ENCODE peak calls at places on chromosomes 5 and 9, in six cellular contexts. M is IMR-90, E is H1, B is H9, V is mesenchymal stem cell, Z is trophoblast cell. G is an unnamed sample.
A peak's percentile ranks its signal among the peaks of the same experiment; 100 is the strongest.

GRCh38 chr5:165622864-165623536 is 2117.6 kb downstream of the MAT2B start:
- DNase-seq in V (peak; percentile 32), M (no peak), Z (peak; percentile 67), E (no peak), B (no peak), G (no peak)

GRCh38 chr5:120463026-120463770 is 902 bp upstream of the PRR16 start:
- DNase-seq in Z (no peak), B (no peak), V (no peak), M (no peak), E (no peak), G (no peak)

GRCh38 chr9:73173526-73174411 is 22.1 kb downstream of the ANXA1 start:
- DNase-seq in B (no peak), M (no peak), V (no peak), E (no peak), Z (no peak), G (no peak)

GRCh38 chr5:115577329-115577728 is 24.9 kb downstream of the TICAM2 start:
- DNase-seq in B (no peak), Z (no peak), M (no peak), V (no peak), E (no peak), G (no peak)

GRCh38 chr5:136246122-136246521 is 53.2 kb upstream of the SMIM32 start:
- DNase-seq in V (no peak), Z (no peak), E (no peak), M (no peak), B (no peak), G (no peak)

GRCh38 chr9:108049026-108049591 is 559.5 kb upstream of the KLF4 start:
- DNase-seq in B (no peak), Z (peak; percentile 72), E (no peak), M (peak; percentile 97), V (peak; percentile 96), G (no peak)

GRCh38 chr5:15601853-15602252 is 101.9 kb downstream of the FBXL7 start:
- DNase-seq in Z (no peak), E (no peak), B (no peak), V (no peak), M (no peak), G (no peak)

GRCh38 chr9:130183133-130183762 is 11.0 kb downstream of the NCS1 start:
- DNase-seq in B (no peak), M (peak; percentile 71), E (no peak), Z (peak; percentile 33), V (peak; percentile 82), G (no peak)

GRCh38 chr9:77883846-77884771 is 147.5 kb downstream of the GNAQ start:
- DNase-seq in Z (peak; percentile 67), V (peak; percentile 22), M (peak; percentile 36), B (no peak), E (no peak), G (no peak)

GRCh38 chr5:174645677-174646076 is 78.7 kb upstream of the MSX2 start:
- DNase-seq in E (no peak), Z (no peak), V (no peak), M (no peak), B (no peak), G (no peak)

GRCh38 chr5:172492097-172492840 is 37.9 kb upstream of the SH3PXD2B start:
- DNase-seq in V (no peak), E (no peak), B (peak; percentile 10), M (no peak), Z (no peak), G (no peak)

GRCh38 chr5:6788956-6789649 is 75.9 kb downstream of the TENT4A start:
- DNase-seq in M (no peak), E (peak; percentile 68), V (no peak), Z (peak; percentile 47), B (no peak), G (no peak)

GRCh38 chr5:174084691-174085154 is 39.2 kb downstream of the NSG2 start:
- DNase-seq in Z (no peak), V (no peak), E (no peak), B (no peak), M (no peak), G (no peak)

GRCh38 chr5:149094996-149095395 is 32.1 kb upstream of the SH3TC2 start:
- DNase-seq in M (no peak), B (no peak), E (no peak), V (no peak), Z (peak; percentile 89), G (no peak)
- H3K9me3 ChIP-seq in M (peaks cover 3% of the 10 kb centered on the region), B (no peaks in the 10 kb centered on the region), E (peaks cover 2% of the 10 kb centered on the region), V (peaks cover 34% of the 10 kb centered on the region), Z (peaks cover 2% of the 10 kb centered on the region), G (peaks cover 1% of the 10 kb centered on the region)

GRCh38 chr5:126053630-126054029 is 369.6 kb upstream of the GRAMD2B start:
- DNase-seq in V (no peak), B (no peak), Z (no peak), E (no peak), M (no peak), G (no peak)
- H4K91ac ChIP-seq in V (no peak overlapping the region), B (no peak overlapping the region), Z (no peak overlapping the region), E (no peak overlapping the region), M (no peak overlapping the region), G (no peak overlapping the region)

GRCh38 chr5:171310334-171310815 is 1.3 kb downstream of the TLX3 start:
- DNase-seq in Z (no peak), B (no peak), E (peak; percentile 78), V (no peak), M (no peak), G (no peak)

GRCh38 chr5:171309276-171309525 is 153 bp downstream of the TLX3 start:
- DNase-seq in Z (no peak), M (no peak), E (peak; percentile 70), V (no peak), B (no peak), G (no peak)

GRCh38 chr5:171310816-171311697 is 2.0 kb downstream of the TLX3 start:
- DNase-seq in E (peak; percentile 65), V (peak; percentile 39), B (peak; percentile 78), Z (no peak), M (peak; percentile 39), G (no peak)

GRCh38 chr5:171308453-171309275 is at the start of gene TLX3:
- DNase-seq in B (peak; percentile 87), V (peak; percentile 43), M (peak; percentile 23), Z (peak; percentile 57), E (peak; percentile 65), G (no peak)

DNA sequence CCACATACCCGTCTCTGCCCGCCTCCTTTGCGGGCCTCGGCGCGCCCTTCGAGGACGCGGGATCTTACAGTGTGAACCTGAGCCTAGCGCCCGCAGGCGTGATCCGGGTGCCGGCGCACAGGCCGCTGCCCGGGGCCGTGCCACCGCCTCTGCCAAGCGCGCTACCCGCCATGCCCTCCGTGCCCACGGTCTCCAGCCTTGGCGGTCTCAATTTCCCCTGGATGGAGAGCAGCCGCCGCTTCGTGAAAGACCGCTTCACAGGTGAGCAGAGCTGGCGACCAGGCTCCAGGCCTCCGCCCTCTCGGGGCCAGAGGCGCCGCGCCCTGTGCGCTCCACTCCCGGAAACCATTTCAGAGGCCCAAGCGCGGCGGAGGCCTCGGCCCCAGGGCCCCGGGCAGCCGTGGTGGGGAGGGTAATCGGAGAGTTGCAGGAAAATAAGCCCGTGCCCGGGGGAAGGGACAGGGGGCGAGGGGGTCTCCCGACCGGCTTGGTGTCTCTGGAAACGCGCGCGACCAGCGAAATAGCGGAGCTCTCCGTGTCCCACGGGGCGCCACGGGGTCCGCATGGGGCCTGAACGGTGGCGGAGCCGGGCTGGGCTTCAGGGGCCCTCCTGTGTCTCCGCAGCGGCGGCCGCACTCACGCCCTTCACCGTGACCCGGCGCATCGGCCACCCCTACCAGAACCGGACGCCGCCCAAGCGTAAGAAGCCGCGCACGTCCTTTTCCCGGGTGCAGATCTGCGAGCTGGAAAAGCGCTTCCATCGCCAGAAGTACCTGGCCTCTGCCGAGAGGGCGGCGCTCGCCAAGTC is 682 bp downstream of the TLX3 start:
- DNase-seq in M (no peak), Z (no peak), V (no peak), E (peak; percentile 66), B (peak; percentile 78), G (no peak)
- H3K9me3 ChIP-seq in M (peaks cover 18% of the 10 kb centered on the region), Z (peaks cover 4% of the 10 kb centered on the region), V (no peaks in the 10 kb centered on the region), E (no peaks in the 10 kb centered on the region), B (no peaks in the 10 kb centered on the region), G (no peaks in the 10 kb centered on the region)

GRCh38 chr5:31806566-31806965 is 167.6 kb downstream of the PDZD2 start:
- DNase-seq in V (no peak), Z (no peak), B (no peak), E (no peak), M (no peak), G (no peak)

GRCh38 chr5:31811210-31811609 is 172.3 kb downstream of the PDZD2 start:
- DNase-seq in M (peak; percentile 93), V (peak; percentile 89), B (no peak), E (no peak), Z (peak; percentile 87), G (no peak)

GRCh38 chr5:31809037-31809910 is 170.3 kb downstream of the PDZD2 start:
- DNase-seq in Z (peak; percentile 67), E (peak; percentile 75), B (peak; percentile 83), M (peak; percentile 70), V (peak; percentile 69), G (peak; percentile 67)
- H4K91ac ChIP-seq in Z (no peak overlapping the region), E (no peak overlapping the region), B (no peak overlapping the region), M (no peak overlapping the region), V (no peak overlapping the region), G (no peak overlapping the region)

DNA sequence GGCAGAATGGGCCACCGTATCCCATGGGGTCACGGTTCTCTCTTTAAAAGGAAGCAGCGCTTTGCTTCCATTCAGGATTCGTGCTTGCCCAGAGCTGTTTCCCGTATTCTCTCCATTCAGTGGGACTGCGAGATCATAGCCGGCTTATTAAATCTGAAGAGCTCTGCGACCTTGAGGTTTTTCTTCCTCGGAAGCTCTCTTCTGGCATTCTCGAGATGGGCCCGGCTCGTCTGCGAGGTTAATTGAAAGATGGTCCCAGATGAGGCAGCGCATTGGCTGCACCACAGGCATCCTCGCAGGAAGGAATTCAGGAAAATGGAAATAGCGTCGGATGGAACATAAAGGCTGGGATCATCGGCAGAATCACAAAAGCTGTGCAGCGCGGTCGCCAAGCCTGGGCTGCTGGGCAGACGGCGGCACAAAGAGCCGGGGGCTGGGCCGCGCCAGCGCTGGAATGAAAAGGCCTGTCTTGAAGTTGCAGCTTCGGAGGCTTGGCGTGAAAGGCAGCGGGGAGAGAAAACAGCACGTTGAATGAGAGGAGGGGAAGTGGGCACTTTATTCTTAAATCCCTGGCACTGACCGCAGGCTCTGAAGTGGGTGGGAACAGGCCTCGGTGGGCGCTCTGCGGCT is 236.2 kb downstream of the IRX2 start:
- DNase-seq in B (no peak), M (no peak), Z (no peak), E (no peak), V (no peak), G (no peak)
- H3K9me3 ChIP-seq in B (no peaks in the 10 kb centered on the region), M (peaks cover 57% of the 10 kb centered on the region), Z (peaks cover under 1% of the 10 kb centered on the region), E (no peaks in the 10 kb centered on the region), V (peaks cover 4% of the 10 kb centered on the region), G (no peaks in the 10 kb centered on the region)

GRCh38 chr5:116640236-116640635 is 65.6 kb upstream of the SEMA6A start:
- DNase-seq in Z (no peak), E (no peak), V (no peak), M (no peak), B (no peak), G (no peak)
- H4K91ac ChIP-seq in Z (no peak overlapping the region), E (no peak overlapping the region), V (no peak overlapping the region), M (no peak overlapping the region), B (no peak overlapping the region), G (no peak overlapping the region)

G was measured in neuronal stem cell.